ENCODE peak calls at places on chromosomes 4 and X, in nine cellular contexts. K is AG04449; F is fibroblast of mammary gland; U is PC-3; P is ovary; N is HFFc6; G is stimulated activated naive B cell treated with anti-CD40 and anti-IgM and Interleukin-4, amounts not matched to agents 10 μg/mL and 1 μg/mL and 100 μg/mL, for 72 hours; X is left cardiac atrium; L is GM12864. B is an unnamed sample.
A peak's percentile ranks its signal among the peaks of the same experiment; 100 is the strongest.

GRCh38 chr4:102170910-102171309 is 174.4 kb downstream of the SLC39A8 start:
- DNase-seq in K (no peak), F (no peak), U (no peak), P (no peak), N (no peak), G (no peak), X (no peak), L (no peak), B (no peak)

GRCh38 chr4:4344915-4345527 is 41.9 kb upstream of the NSG1 start:
- DNase-seq in K (no peak), F (no peak), U (no peak), P (no peak), N (no peak), G (peak; percentile 54), X (no peak), L (peak; percentile 83), B (no peak)

GRCh38 chr4:48777739-48778138 is 2.3 kb downstream of the FRYL start:
- DNase-seq in K (no peak), F (no peak), U (peak; percentile 8), P (no peak), N (no peak), G (no peak), X (no peak), L (no peak), B (no peak)

GRCh38 chrX:40469316-40469715 is 111.5 kb upstream of the ATP6AP2 start:
- DNase-seq in K (no peak), F (no peak), U (peak; percentile 9), P (no peak), N (no peak), G (no peak), X (no peak), L (no peak), B (no peak)

GRCh38 chr4:133131829-133132485 is 17.1 kb upstream of the PCDH10 start:
- DNase-seq in K (no peak), F (no peak), U (no peak), P (no peak), N (no peak), G (no peak), X (no peak), L (no peak), B (no peak)

GRCh38 chr4:78510681-78511080 is 40.9 kb upstream of the ANXA3 start:
- DNase-seq in K (no peak), F (no peak), U (no peak), P (no peak), N (peak; percentile 17), G (no peak), X (no peak), L (no peak), B (no peak)

GRCh38 chr4:79042079-79042674 is 102.9 kb upstream of the PAQR3 start:
- DNase-seq in K (no peak), F (peak; percentile 30), U (peak; percentile 47), P (no peak), N (peak; percentile 23), G (no peak), X (no peak), L (no peak), B (peak; percentile 27)

GRCh38 chr4:29278580-29278979 is 1441.6 kb upstream of the PCDH7 start:
- DNase-seq in K (no peak), F (peak; percentile 46), U (peak; percentile 68), P (no peak), N (peak; percentile 66), G (no peak), X (no peak), L (no peak), B (no peak)

GRCh38 chr4:158209825-158210807 is at the start of gene TMEM144:
- DNase-seq in K (peak; percentile 28), F (peak; percentile 88), U (peak; percentile 88), P (peak; percentile 87), N (peak; percentile 79), G (peak; percentile 28), X (peak; percentile 94), L (no peak), B (peak; percentile 79)

GRCh38 chr4:74408639-74409038 is 36.3 kb upstream of the AREG start:
- DNase-seq in K (no peak), F (peak; percentile 51), U (peak; percentile 83), P (no peak), N (peak; percentile 36), G (no peak), X (no peak), L (no peak), B (no peak)

GRCh38 chr4:77003400-77003799 is 53.8 kb downstream of the SEPTIN11 start:
- DNase-seq in K (no peak), F (no peak), U (no peak), P (no peak), N (peak; percentile 35), G (no peak), X (no peak), L (no peak), B (no peak)

GRCh38 chr4:25061602-25062001 is 30.9 kb upstream of the LGI2 start:
- DNase-seq in K (no peak), F (no peak), U (no peak), P (no peak), N (no peak), G (no peak), X (no peak), L (no peak), B (no peak)

GRCh38 chrX:68417651-68418050 is 15.6 kb downstream of the OPHN1 start:
- DNase-seq in K (no peak), F (no peak), U (peak; percentile 38), P (no peak), N (no peak), G (no peak), X (no peak), L (no peak), B (no peak)

GRCh38 chrX:100931925-100932285 is 3.2 kb upstream of the XKRX start:
- DNase-seq in K (no peak), F (no peak), U (no peak), P (no peak), N (no peak), G (no peak), X (no peak), L (no peak), B (no peak)

GRCh38 chr4:162485486-162485885 is 321.7 kb upstream of the FSTL5 start:
- DNase-seq in K (no peak), F (peak; percentile 30), U (peak; percentile 51), P (no peak), N (peak; percentile 10), G (no peak), X (no peak), L (no peak), B (peak; percentile 65)

GRCh38 chrX:69152398-69152797 is 12.9 kb downstream of the PJA1 start:
- DNase-seq in K (no peak), F (no peak), U (peak; percentile 87), P (no peak), N (peak; percentile 31), G (no peak), X (peak; percentile 54), L (no peak), B (peak; percentile 10)

GRCh38 chr4:75745192-75745591 is 20.8 kb downstream of the USO1 start:
- DNase-seq in K (no peak), F (peak; percentile 78), U (no peak), P (no peak), N (peak; percentile 59), G (no peak), X (no peak), L (no peak), B (no peak)

GRCh38 chr4:97912151-97912550 is 231.1 kb downstream of the STPG2 start:
- DNase-seq in K (no peak), F (no peak), U (no peak), P (no peak), N (no peak), G (no peak), X (no peak), L (no peak), B (no peak)

GRCh38 chr4:24322986-24323385 is 261.4 kb downstream of the DHX15 start:
- DNase-seq in K (no peak), F (peak; percentile 22), U (no peak), P (no peak), N (no peak), G (no peak), X (no peak), L (no peak), B (no peak)

GRCh38 chr4:7322166-7322991 is 112.4 kb downstream of the PSAPL1 start:
- DNase-seq in K (no peak), F (no peak), U (no peak), P (peak; percentile 72), N (no peak), G (no peak), X (no peak), L (no peak), B (no peak)

GRCh38 chrX:10906861-10907260 is 204.3 kb upstream of the HCCS start:
- DNase-seq in K (no peak), F (peak; percentile 21), U (no peak), P (no peak), N (peak; percentile 18), G (no peak), X (no peak), L (no peak), B (no peak)

GRCh38 chr4:106315476-106315967 is 487 bp downstream of the TBCK start:
- DNase-seq in K (no peak), F (peak; percentile 55), U (peak; percentile 91), P (no peak), N (peak; percentile 36), G (no peak), X (no peak), L (no peak), B (peak; percentile 3)

GRCh38 chr4:46277165-46277951 is 112.6 kb downstream of the GABRA2 start:
- DNase-seq in K (no peak), F (no peak), U (no peak), P (no peak), N (no peak), G (no peak), X (no peak), L (no peak), B (no peak)

GRCh38 chrX:38929966-38930421 is 128.7 kb downstream of the MID1IP1 start:
- DNase-seq in K (peak; percentile 21), F (peak; percentile 91), U (peak; percentile 53), P (no peak), N (peak; percentile 82), G (no peak), X (no peak), L (no peak), B (peak; percentile 12)

GRCh38 chr4:140138428-140138827 is 15.6 kb downstream of the MAML3 start:
- DNase-seq in K (no peak), F (no peak), U (no peak), P (no peak), N (no peak), G (no peak), X (no peak), L (no peak), B (no peak)

B was measured in H4.